ENCODE peak calls at places on chromosomes 13 and 19, in nine cellular contexts. Z is CD4-positive, alpha-beta T cell; F is NCI-H146; E is GM12865; T is stimulated activated CD4-positive, alpha-beta T cell treated with anti-CD3 and anti-CD28 coated beads, Interleukin-2, amount 100 ng/mL, for 24 hours; C is CD4-positive, CD25-positive, alpha-beta regulatory T cell; U is heart right ventricle; V is gastrocnemius medialis; R is mucosa of descending colon. D is an unnamed sample.
A peak's percentile ranks its signal among the peaks of the same experiment; 100 is the strongest.

GRCh38 chr13:20997301-20998061 is 63.9 kb downstream of the LATS2 start:
- DNase-seq in C (no peak), U (no peak), Z (no peak), T (no peak), E (no peak), R (peak; percentile 17), V (no peak), F (no peak), D (peak; percentile 94)

GRCh38 chr13:47933688-47934011 is 67.4 kb downstream of the SUCLA2 start:
- DNase-seq in F (no peak), C (no peak), T (no peak), V (no peak), E (no peak), R (no peak), U (no peak), Z (no peak), D (no peak)

GRCh38 chr13:23462815-23463559 is 29.5 kb upstream of the SACS start:
- DNase-seq in T (no peak), E (no peak), C (no peak), R (no peak), V (no peak), F (no peak), U (no peak), Z (no peak), D (no peak)

GRCh38 chr13:32850311-32851052 is 165.7 kb upstream of the KL start:
- DNase-seq in E (no peak), Z (no peak), F (no peak), R (peak; percentile 6), V (no peak), U (no peak), C (no peak), T (no peak), D (peak; percentile 69)

GRCh38 chr13:63287926-63288325 is 1872.3 kb upstream of the PCDH20 start:
- DNase-seq in U (no peak), V (no peak), C (no peak), T (no peak), Z (no peak), E (no peak), F (no peak), R (no peak), D (no peak)

GRCh38 chr13:59250276-59250990 is 913.3 kb downstream of the DIAPH3 start:
- DNase-seq in E (no peak), T (no peak), R (no peak), Z (no peak), F (no peak), C (no peak), V (no peak), U (no peak), D (no peak)

GRCh38 chr13:29436291-29436690 is 159.2 kb downstream of the SLC7A1 start:
- DNase-seq in E (no peak), Z (no peak), V (no peak), T (no peak), U (no peak), R (no peak), F (no peak), C (no peak), D (peak; percentile 56)

GRCh38 chr13:83577183-83577582 is 305.1 kb downstream of the SLITRK1 start:
- DNase-seq in U (no peak), F (no peak), T (no peak), R (no peak), Z (no peak), E (no peak), C (no peak), V (no peak), D (peak; percentile 7)

GRCh38 chr19:33236696-33237390 is 11.2 kb upstream of the SLC7A10 start:
- DNase-seq in T (no peak), Z (no peak), F (no peak), E (no peak), R (no peak), V (no peak), C (no peak), U (no peak), D (no peak)

GRCh38 chr19:48754950-48755645 is at the start of gene FGF21:
- DNase-seq in U (no peak), T (no peak), E (no peak), C (no peak), F (peak; percentile 32), V (peak; percentile 50), Z (no peak), R (no peak), D (no peak)

GRCh38 chr13:69108486-69108885 is 999.1 kb upstream of the ATXN8OS start:
- DNase-seq in C (no peak), Z (no peak), E (no peak), T (no peak), F (no peak), R (no peak), U (no peak), V (no peak), D (no peak)

GRCh38 chr13:103898481-103898880 is 832.3 kb upstream of the SLC10A2 start:
- DNase-seq in V (no peak), R (no peak), F (no peak), Z (no peak), C (no peak), T (no peak), U (no peak), E (no peak), D (no peak)

GRCh38 chr13:72693832-72694231 is 33.6 kb downstream of the MZT1 start:
- DNase-seq in R (no peak), T (no peak), U (no peak), F (no peak), C (no peak), V (no peak), Z (no peak), E (no peak), D (no peak)

GRCh38 chr19:46787331-46788100 is 878 bp downstream of the SLC1A5 start:
- DNase-seq in V (peak; percentile 16), C (peak; percentile 35), U (peak; percentile 57), F (peak; percentile 65), R (peak; percentile 66), E (peak; percentile 45), Z (peak; percentile 20), T (peak; percentile 55), D (peak; percentile 79)

GRCh38 chr13:27442797-27443196 is 7.6 kb downstream of the MTIF3 start:
- DNase-seq in C (no peak), F (no peak), U (no peak), Z (no peak), R (no peak), T (no peak), V (no peak), E (no peak), D (no peak)

GRCh38 chr13:57665471-57665870 is 33.9 kb downstream of the PCDH17 start:
- DNase-seq in T (no peak), U (no peak), V (no peak), Z (no peak), R (no peak), E (no peak), F (no peak), C (no peak), D (no peak)

GRCh38 chr13:75832812-75833211 is 196.7 kb downstream of the LMO7 start:
- DNase-seq in E (no peak), F (no peak), Z (no peak), R (no peak), T (no peak), C (no peak), U (no peak), V (peak; percentile 26), D (no peak)

GRCh38 chr19:3646336-3647092 is 19.9 kb upstream of the CACTIN start:
- DNase-seq in R (no peak), T (no peak), Z (no peak), C (no peak), V (no peak), E (no peak), F (no peak), U (no peak), D (no peak)

GRCh38 chr13:49292742-49293498 is 45.2 kb downstream of the CDADC1 start:
- DNase-seq in V (no peak), E (no peak), F (peak; percentile 57), T (peak; percentile 15), U (peak; percentile 57), R (peak; percentile 33), Z (no peak), C (no peak), D (no peak)

GRCh38 chr19:33687761-33688656 is 66.3 kb downstream of the CHST8 start:
- DNase-seq in F (no peak), U (no peak), E (no peak), V (no peak), T (no peak), C (no peak), R (no peak), Z (no peak), D (no peak)

GRCh38 chr19:46528601-46529447 is 33.2 kb upstream of the PNMA8B start:
- DNase-seq in Z (no peak), T (no peak), R (no peak), C (no peak), F (no peak), E (no peak), V (no peak), U (no peak), D (no peak)

GRCh38 chr19:49133621-49134454 is 14.5 kb downstream of the PPFIA3 start:
- DNase-seq in E (no peak), V (no peak), U (peak; percentile 76), R (peak; percentile 94), T (peak; percentile 69), C (no peak), Z (peak; percentile 60), F (peak; percentile 83), D (peak; percentile 63)